ENCODE peak calls at places on chromosome 11, in eight cellular contexts. V, X, O, D, F, W, K and I are unnamed samples.

GRCh38 chr11:33266418-33267215 is 9.4 kb downstream of the HIPK3 start:
- DNase-seq in V (no peak), X (no peak), O (no peak), D (peak), F (peak), W (no peak), K (no peak), I (no peak)

GRCh38 chr11:130765951-130766649 is 150.2 kb downstream of the SNX19 start:
- DNase-seq in V (no peak), X (no peak), O (peak), D (no peak), F (no peak), W (no peak), K (no peak), I (no peak)

GRCh38 chr11:2096001-2096918 is 42.9 kb downstream of the IGF2 start:
- DNase-seq in V (no peak), X (no peak), O (no peak), D (no peak), F (no peak), W (no peak), K (peak), I (no peak)

GRCh38 chr11:12871251-12871650 is 137.9 kb upstream of the RASSF10 start:
- DNase-seq in V (no peak), X (no peak), O (no peak), D (no peak), F (no peak), W (no peak), K (no peak), I (no peak)

GRCh38 chr11:96506041-96506440 is 116.2 kb downstream of the JRKL start:
- DNase-seq in V (no peak), X (no peak), O (no peak), D (no peak), F (no peak), W (no peak), K (no peak), I (no peak)

GRCh38 chr11:95322546-95322945 is 91.5 kb upstream of the SESN3 start:
- DNase-seq in V (no peak), X (no peak), O (no peak), D (no peak), F (peak), W (no peak), K (peak), I (no peak)

GRCh38 chr11:67617243-67617953 is 10.7 kb downstream of the NDUFV1 start:
- DNase-seq in V (no peak), X (no peak), O (no peak), D (peak), F (no peak), W (no peak), K (peak), I (no peak)

GRCh38 chr11:103682318-103683184 is 353.9 kb upstream of the DDI1 start:
- DNase-seq in V (peak), X (peak), O (peak), D (peak), F (peak), W (peak), K (peak), I (no peak)

GRCh38 chr11:11510939-11511338 is 110.9 kb downstream of the GALNT18 start:
- DNase-seq in V (no peak), X (no peak), O (no peak), D (no peak), F (no peak), W (peak), K (no peak), I (no peak)

GRCh38 chr11:10934293-10934850 is 76.5 kb upstream of the ZBED5 start:
- DNase-seq in V (peak), X (no peak), O (peak), D (no peak), F (no peak), W (no peak), K (peak), I (no peak)

GRCh38 chr11:41486436-41486835 is 27.0 kb upstream of the LRRC4C start:
- DNase-seq in V (no peak), X (no peak), O (no peak), D (no peak), F (no peak), W (no peak), K (no peak), I (no peak)

GRCh38 chr11:76176463-76176862 is 29.8 kb downstream of the WNT11 start:
- DNase-seq in V (no peak), X (no peak), O (no peak), D (no peak), F (no peak), W (no peak), K (no peak), I (no peak)

GRCh38 chr11:45730014-45730413 is 64.6 kb upstream of the CHST1 start:
- DNase-seq in V (no peak), X (no peak), O (no peak), D (no peak), F (no peak), W (no peak), K (no peak), I (no peak)

GRCh38 chr11:2827792-2828191 is 57.8 kb downstream of the CDKN1C start:
- DNase-seq in V (no peak), X (no peak), O (no peak), D (no peak), F (no peak), W (no peak), K (no peak), I (no peak)

GRCh38 chr11:94665116-94665659 is 98.0 kb downstream of the PIWIL4 start:
- DNase-seq in V (no peak), X (no peak), O (no peak), D (no peak), F (no peak), W (no peak), K (no peak), I (no peak)

GRCh38 chr11:63901660-63902059 is 15.3 kb downstream of the RCOR2 start:
- DNase-seq in V (no peak), X (no peak), O (no peak), D (no peak), F (peak), W (no peak), K (no peak), I (no peak)

GRCh38 chr11:47846998-47847397 is 1.2 kb downstream of the NUP160 start:
- DNase-seq in V (no peak), X (no peak), O (no peak), D (peak), F (no peak), W (no peak), K (no peak), I (no peak)

GRCh38 chr11:119207607-119208006 is 1.5 kb downstream of the CBL start:
- DNase-seq in V (no peak), X (no peak), O (no peak), D (no peak), F (no peak), W (no peak), K (no peak), I (no peak)

GRCh38 chr11:122732342-122733300 is 77.1 kb downstream of the UBASH3B start:
- DNase-seq in V (peak), X (no peak), O (no peak), D (peak), F (no peak), W (no peak), K (peak), I (no peak)

GRCh38 chr11:131033151-131033651 is 116.9 kb upstream of the SNX19 start:
- DNase-seq in V (peak), X (no peak), O (no peak), D (peak), F (peak), W (peak), K (peak), I (no peak)

GRCh38 chr11:63404536-63404935 is 35.0 kb downstream of the SLC22A9 start:
- DNase-seq in V (no peak), X (no peak), O (no peak), D (peak), F (no peak), W (no peak), K (no peak), I (no peak)

GRCh38 chr11:64745219-64745522 is 1.2 kb upstream of the RASGRP2 start:
- DNase-seq in V (peak), X (peak), O (no peak), D (no peak), F (no peak), W (no peak), K (peak), I (no peak)

GRCh38 chr11:60130496-60130895 is 42.0 kb downstream of the MS4A2 start:
- DNase-seq in V (peak), X (no peak), O (peak), D (peak), F (peak), W (no peak), K (no peak), I (no peak)

GRCh38 chr11:111736191-111736590 is 30.0 kb downstream of the PPP2R1B start:
- DNase-seq in V (no peak), X (no peak), O (no peak), D (no peak), F (peak), W (no peak), K (peak), I (no peak)

GRCh38 chr11:131749100-131749499 is 378.7 kb downstream of the NTM start:
- DNase-seq in V (peak), X (no peak), O (no peak), D (no peak), F (peak), W (peak), K (peak), I (no peak)

GRCh38 chr11:10752486-10752885 is 1.4 kb downstream of the CTR9 start:
- DNase-seq in V (no peak), X (no peak), O (no peak), D (no peak), F (no peak), W (no peak), K (no peak), I (no peak)

GRCh38 chr11:556175-556699 is 4.3 kb downstream of the LMNTD2 start:
- DNase-seq in V (no peak), X (no peak), O (no peak), D (no peak), F (no peak), W (no peak), K (peak), I (no peak)

GRCh38 chr11:74634537-74634936 is 42.2 kb downstream of the POLD3 start:
- DNase-seq in V (peak), X (no peak), O (no peak), D (peak), F (peak), W (peak), K (no peak), I (no peak)
- TF ChIP-seq CTCF in V (no peak), X (no peak), O (no peak), D (peak), F (peak), W (peak), K (peak), I (peak)

GRCh38 chr11:115379528-115379927 is 124.7 kb downstream of the CADM1 start:
- DNase-seq in V (no peak), X (no peak), O (no peak), D (no peak), F (no peak), W (no peak), K (no peak), I (no peak)
- TF ChIP-seq CTCF in V (no peak), X (no peak), O (peak), D (no peak), F (no peak), W (no peak), K (no peak), I (peak)

GRCh38 chr11:70796601-70797000 is 398.3 kb downstream of the CTTN start:
- DNase-seq in V (no peak), X (no peak), O (no peak), D (no peak), F (no peak), W (no peak), K (peak), I (no peak)
- TF ChIP-seq CTCF in V (no peak), X (no peak), O (no peak), D (peak), F (no peak), W (no peak), K (no peak), I (no peak)

GRCh38 chr11:107606122-107606521 is 15.2 kb downstream of the ELMOD1 start:
- DNase-seq in V (no peak), X (no peak), O (peak), D (no peak), F (no peak), W (no peak), K (peak), I (no peak)
- TF ChIP-seq CTCF in V (no peak), X (no peak), O (peak), D (peak), F (peak), W (peak), K (no peak), I (peak)

GRCh38 chr11:34366522-34366921 is 8.7 kb upstream of the ABTB2 start:
- DNase-seq in V (peak), X (no peak), O (peak), D (peak), F (peak), W (no peak), K (no peak), I (no peak)
- TF ChIP-seq CTCF in V (no peak), X (no peak), O (peak), D (peak), F (no peak), W (peak), K (peak), I (peak)